ENCODE peak calls at places on chromosomes 12 and 14, in five cellular contexts. One of them, this sample, is unnamed.

GRCh38 chr12:122917508-122918227 is 21.7 kb upstream of the VPS37B start:
- DNase-seq in mucosa of descending colon: peak; percentile 75
- DNase-seq in psoas muscle: peak; percentile 33
- DNase-seq in PC-3: peak; percentile 93
- DNase-seq in thyroid gland: peak; percentile 78
- DNase-seq in this sample: no peak

GRCh38 chr12:3049596-3050314 is 27.4 kb upstream of the TSPAN9 start:
- DNase-seq in mucosa of descending colon: no peak
- DNase-seq in psoas muscle: no peak
- DNase-seq in PC-3: no peak
- DNase-seq in thyroid gland: no peak
- DNase-seq in this sample: no peak

GRCh38 chr14:92121207-92121669 is 268 bp downstream of the NDUFB1 start:
- DNase-seq in mucosa of descending colon: no peak
- DNase-seq in psoas muscle: peak; percentile 44
- DNase-seq in PC-3: peak; percentile 12
- DNase-seq in thyroid gland: peak; percentile 52
- DNase-seq in this sample: peak; percentile 31

GRCh38 chr14:105021656-105022275 is 883 bp upstream of the CDCA4 start:
- DNase-seq in mucosa of descending colon: peak; percentile 78
- DNase-seq in psoas muscle: peak; percentile 37
- DNase-seq in PC-3: peak; percentile 21
- DNase-seq in thyroid gland: peak; percentile 50
- DNase-seq in this sample: no peak

GRCh38 chr12:46207644-46208043 is 61.2 kb downstream of the SLC38A1 start:
- DNase-seq in mucosa of descending colon: no peak
- DNase-seq in psoas muscle: no peak
- DNase-seq in PC-3: no peak
- DNase-seq in thyroid gland: no peak
- DNase-seq in this sample: no peak

GRCh38 chr14:22506778-22507351 is 82.2 kb downstream of the DAD1 start:
- DNase-seq in mucosa of descending colon: no peak
- DNase-seq in psoas muscle: no peak
- DNase-seq in PC-3: no peak
- DNase-seq in thyroid gland: no peak
- DNase-seq in this sample: no peak

GRCh38 chr14:61662437-61663311 is 32.6 kb upstream of the HIF1A start:
- DNase-seq in mucosa of descending colon: no peak
- DNase-seq in psoas muscle: no peak
- DNase-seq in PC-3: peak; percentile 99
- DNase-seq in thyroid gland: peak; percentile 31
- DNase-seq in this sample: no peak

GRCh38 chr12:116266220-116266619 is 11.3 kb downstream of the MED13L start:
- DNase-seq in mucosa of descending colon: no peak
- DNase-seq in psoas muscle: no peak
- DNase-seq in PC-3: no peak
- DNase-seq in thyroid gland: no peak
- DNase-seq in this sample: no peak

GRCh38 chr12:107079172-107080011 is 14.0 kb downstream of the CRY1 start:
- DNase-seq in mucosa of descending colon: no peak
- DNase-seq in psoas muscle: no peak
- DNase-seq in PC-3: peak; percentile 84
- DNase-seq in thyroid gland: no peak
- DNase-seq in this sample: no peak

GRCh38 chr14:61925043-61925442 is 162.8 kb downstream of the SNAPC1 start:
- DNase-seq in mucosa of descending colon: no peak
- DNase-seq in psoas muscle: no peak
- DNase-seq in PC-3: peak; percentile 74
- DNase-seq in thyroid gland: peak; percentile 30
- DNase-seq in this sample: no peak

GRCh38 chr12:6828671-6829531 is 694 bp downstream of the P3H3 start:
- DNase-seq in mucosa of descending colon: peak; percentile 48
- DNase-seq in psoas muscle: peak; percentile 45
- DNase-seq in PC-3: no peak
- DNase-seq in thyroid gland: peak; percentile 71
- DNase-seq in this sample: peak; percentile 75

GRCh38 chr12:105911966-105912365 is 226.8 kb downstream of the NUAK1 start:
- DNase-seq in mucosa of descending colon: no peak
- DNase-seq in psoas muscle: no peak
- DNase-seq in PC-3: peak; percentile 78
- DNase-seq in thyroid gland: no peak
- DNase-seq in this sample: no peak

GRCh38 chr12:6792522-6793201 is 3.3 kb downstream of the CD4 start:
- DNase-seq in mucosa of descending colon: no peak
- DNase-seq in psoas muscle: peak; percentile 39
- DNase-seq in PC-3: no peak
- DNase-seq in thyroid gland: no peak
- DNase-seq in this sample: no peak

GRCh38 chr12:124525455-124525854 is 42.0 kb downstream of the NCOR2 start:
- DNase-seq in mucosa of descending colon: no peak
- DNase-seq in psoas muscle: peak; percentile 75
- DNase-seq in PC-3: no peak
- DNase-seq in thyroid gland: no peak
- DNase-seq in this sample: no peak

GRCh38 chr12:55780695-55781094 is 36.8 kb downstream of the SARNP start:
- DNase-seq in mucosa of descending colon: no peak
- DNase-seq in psoas muscle: no peak
- DNase-seq in PC-3: no peak
- DNase-seq in thyroid gland: no peak
- DNase-seq in this sample: no peak

GRCh38 chr12:76446090-76446489 is 97.9 kb upstream of the BBS10 start:
- DNase-seq in mucosa of descending colon: no peak
- DNase-seq in psoas muscle: no peak
- DNase-seq in PC-3: no peak
- DNase-seq in thyroid gland: no peak
- DNase-seq in this sample: no peak

GRCh38 chr14:100076133-100076532 is 10.9 kb downstream of the EVL start:
- DNase-seq in mucosa of descending colon: no peak
- DNase-seq in psoas muscle: peak; percentile 32
- DNase-seq in PC-3: peak; percentile 34
- DNase-seq in thyroid gland: no peak
- DNase-seq in this sample: no peak
- TF ChIP-seq CTCF in mucosa of descending colon: no peak
- TF ChIP-seq CTCF in psoas muscle: no peak
- TF ChIP-seq CTCF in PC-3: peak; percentile 40
- TF ChIP-seq CTCF in thyroid gland: no peak
- TF ChIP-seq CTCF in this sample: peak; percentile 48

GRCh38 chr12:132478845-132479244 is 11.1 kb upstream of the FBRSL1 start:
- DNase-seq in mucosa of descending colon: no peak
- DNase-seq in psoas muscle: peak; percentile 6
- DNase-seq in PC-3: peak; percentile 55
- DNase-seq in thyroid gland: no peak
- DNase-seq in this sample: no peak
- TF ChIP-seq CTCF in mucosa of descending colon: no peak
- TF ChIP-seq CTCF in psoas muscle: no peak
- TF ChIP-seq CTCF in PC-3: peak; percentile 55
- TF ChIP-seq CTCF in thyroid gland: no peak
- TF ChIP-seq CTCF in this sample: no peak

GRCh38 chr12:109764123-109764522 is 50.5 kb downstream of the FAM222A start:
- DNase-seq in mucosa of descending colon: no peak
- DNase-seq in psoas muscle: no peak
- DNase-seq in PC-3: no peak
- DNase-seq in thyroid gland: no peak
- DNase-seq in this sample: no peak
- TF ChIP-seq CTCF in mucosa of descending colon: no peak
- TF ChIP-seq CTCF in psoas muscle: no peak
- TF ChIP-seq CTCF in PC-3: peak; percentile 25
- TF ChIP-seq CTCF in thyroid gland: no peak
- TF ChIP-seq CTCF in this sample: peak; percentile 7

GRCh38 chr12:41064411-41064810 is 123.7 kb upstream of the PDZRN4 start:
- DNase-seq in mucosa of descending colon: no peak
- DNase-seq in psoas muscle: no peak
- DNase-seq in PC-3: no peak
- DNase-seq in thyroid gland: no peak
- DNase-seq in this sample: no peak

GRCh38 chr12:41073633-41074576 is 114.2 kb upstream of the PDZRN4 start:
- DNase-seq in mucosa of descending colon: no peak
- DNase-seq in psoas muscle: no peak
- DNase-seq in PC-3: no peak
- DNase-seq in thyroid gland: no peak
- DNase-seq in this sample: no peak

DNA sequence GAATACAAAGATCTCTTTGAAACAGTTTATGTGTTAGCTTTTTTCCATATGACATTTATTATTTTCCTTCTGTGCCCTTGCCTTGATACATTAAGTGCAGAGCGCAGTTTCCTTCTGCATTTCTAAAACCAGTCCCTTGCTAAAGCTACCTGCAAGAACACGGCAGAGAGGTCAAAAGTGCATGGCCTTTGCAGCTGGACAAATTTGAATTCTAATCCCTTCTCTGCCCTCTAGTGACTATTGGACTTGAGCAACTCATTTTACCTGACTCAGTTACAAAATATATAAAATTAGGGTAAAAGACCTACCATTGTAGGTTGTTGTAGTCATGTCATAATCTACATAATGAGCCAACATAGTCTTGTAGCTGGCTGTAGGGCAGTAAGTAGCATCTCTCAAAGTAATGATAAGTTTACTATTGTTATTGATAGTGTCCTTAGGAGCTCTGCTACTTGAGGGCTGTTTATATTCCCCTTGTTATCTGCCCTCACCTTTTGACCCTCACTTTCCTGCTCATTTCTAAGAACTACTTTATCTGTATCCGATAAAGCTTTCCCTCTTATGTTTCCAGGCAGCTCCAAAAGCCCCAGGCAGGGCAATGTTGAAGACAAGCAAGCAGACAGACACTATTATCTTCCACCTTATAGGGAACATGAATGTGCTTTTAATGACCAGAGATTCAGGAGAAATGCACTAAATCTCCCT is 120.0 kb upstream of the PDZRN4 start:
- DNase-seq in mucosa of descending colon: no peak
- DNase-seq in psoas muscle: no peak
- DNase-seq in PC-3: no peak
- DNase-seq in thyroid gland: no peak
- DNase-seq in this sample: no peak
- TF ChIP-seq CTCF in mucosa of descending colon: no peak
- TF ChIP-seq CTCF in psoas muscle: no peak
- TF ChIP-seq CTCF in PC-3: no peak
- TF ChIP-seq CTCF in thyroid gland: no peak
- TF ChIP-seq CTCF in this sample: no peak

DNA sequence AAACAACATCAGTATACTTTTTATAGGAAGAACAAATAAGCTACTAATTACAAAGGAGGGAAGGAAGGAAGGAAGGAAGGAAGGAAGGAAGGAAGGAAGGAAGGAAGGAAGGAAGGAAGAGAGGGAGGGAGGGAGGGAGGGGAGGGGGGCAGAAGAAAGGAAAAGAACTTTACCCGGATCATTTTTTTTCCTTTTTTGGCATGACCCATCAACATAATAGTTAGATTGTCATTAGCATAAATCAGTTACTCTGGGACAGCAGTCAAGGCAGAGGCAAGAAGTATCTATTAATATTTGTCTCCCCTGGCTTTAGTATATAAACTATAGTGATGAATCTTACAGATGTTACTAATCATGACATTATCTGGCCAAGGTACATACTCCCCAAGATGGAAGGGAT is 35.2 kb upstream of the TSPAN8 start:
- DNase-seq in mucosa of descending colon: no peak
- DNase-seq in psoas muscle: no peak
- DNase-seq in PC-3: no peak
- DNase-seq in thyroid gland: no peak
- DNase-seq in this sample: no peak
- TF ChIP-seq CTCF in mucosa of descending colon: no peak
- TF ChIP-seq CTCF in psoas muscle: no peak
- TF ChIP-seq CTCF in PC-3: no peak
- TF ChIP-seq CTCF in thyroid gland: no peak
- TF ChIP-seq CTCF in this sample: no peak

GRCh38 chr14:63203618-63204406 is 431 bp upstream of the RHOJ start:
- DNase-seq in mucosa of descending colon: peak; percentile 34
- DNase-seq in psoas muscle: peak; percentile 70
- DNase-seq in PC-3: peak; percentile 53
- DNase-seq in thyroid gland: peak; percentile 37
- DNase-seq in this sample: peak; percentile 32
- TF ChIP-seq CTCF in mucosa of descending colon: no peak
- TF ChIP-seq CTCF in psoas muscle: no peak
- TF ChIP-seq CTCF in PC-3: peak; percentile 15
- TF ChIP-seq CTCF in thyroid gland: no peak
- TF ChIP-seq CTCF in this sample: no peak